ENCODE peak calls at places on chromosomes 6 and 20, in ten cellular contexts. H, E, R, Z, P, V, I, C, F and Q are unnamed samples.

GRCh38 chr6:3751019-3751729 is at the start of gene PXDC1:
- DNase-seq in V (no peak), R (peak; percentile 62), F (no peak), E (no peak), P (no peak), H (no peak), I (peak; percentile 75), Z (no peak), C (no peak), Q (no peak)

GRCh38 chr6:2868637-2869379 is 27.1 kb upstream of the SERPINB1 start:
- DNase-seq in V (no peak), E (no peak), I (no peak), H (no peak), F (no peak), C (no peak), Z (no peak), R (no peak), P (no peak), Q (no peak)

GRCh38 chr20:23010096-23010495 is 25.0 kb upstream of the SSTR4 start:
- DNase-seq in P (no peak), F (no peak), C (no peak), R (no peak), V (no peak), Z (no peak), E (no peak), I (no peak), H (no peak), Q (no peak)

GRCh38 chr6:101663099-101663498 is 269.6 kb downstream of the GRIK2 start:
- DNase-seq in P (no peak), R (no peak), Z (no peak), I (no peak), C (no peak), F (no peak), V (no peak), H (no peak), E (no peak), Q (no peak)

GRCh38 chr6:119109654-119110325 is 31.3 kb upstream of the FAM184A start:
- DNase-seq in E (no peak), F (no peak), H (no peak), P (no peak), V (no peak), R (no peak), I (no peak), Z (no peak), C (no peak), Q (no peak)

GRCh38 chr6:3849681-3850450 is 693 bp downstream of the FAM50B start:
- DNase-seq in P (peak; percentile 27), E (no peak), I (peak; percentile 75), H (no peak), Z (peak; percentile 46), C (peak; percentile 12), V (no peak), F (peak; percentile 16), R (peak; percentile 59), Q (no peak)

GRCh38 chr20:34017610-34018009 is 23.9 kb downstream of the RALY start:
- DNase-seq in P (peak; percentile 31), R (no peak), E (no peak), H (peak; percentile 62), I (no peak), F (peak; percentile 86), C (peak; percentile 97), V (no peak), Z (no peak), Q (peak; percentile 94)

GRCh38 chr6:159357211-159357920 is 188.2 kb downstream of the FNDC1 start:
- DNase-seq in Z (no peak), C (no peak), H (no peak), R (no peak), I (no peak), E (no peak), F (no peak), V (no peak), P (no peak), Q (no peak)

GRCh38 chr6:35186571-35186970 is 27.2 kb upstream of the SCUBE3 start:
- DNase-seq in H (no peak), E (no peak), P (no peak), R (no peak), Z (no peak), V (no peak), I (no peak), F (no peak), C (no peak), Q (no peak)

GRCh38 chr20:63323298-63323820 is 30.4 kb downstream of the COL20A1 start:
- DNase-seq in C (no peak), I (peak; percentile 29), F (no peak), R (no peak), V (no peak), P (no peak), Z (peak; percentile 22), E (no peak), H (no peak), Q (no peak)

GRCh38 chr6:48194596-48195295 is 83.7 kb upstream of the PTCHD4 start:
- DNase-seq in Z (no peak), V (no peak), C (no peak), E (no peak), H (no peak), I (no peak), P (peak; percentile 8), F (no peak), R (no peak), Q (no peak)

GRCh38 chr20:41408131-41408789 is 41.6 kb upstream of the EMILIN3 start:
- DNase-seq in E (no peak), Z (no peak), R (no peak), I (no peak), H (no peak), V (no peak), C (no peak), F (no peak), P (no peak), Q (no peak)

GRCh38 chr20:41412324-41412723 is 45.7 kb upstream of the EMILIN3 start:
- DNase-seq in I (no peak), H (no peak), V (no peak), R (no peak), P (no peak), F (no peak), C (no peak), Z (no peak), E (no peak), Q (no peak)

GRCh38 chr20:41413169-41413568 is 46.6 kb upstream of the EMILIN3 start:
- DNase-seq in F (no peak), P (no peak), H (no peak), Z (no peak), C (no peak), R (no peak), E (no peak), V (no peak), I (no peak), Q (no peak)

GRCh38 chr20:41408986-41409385 is 42.4 kb upstream of the EMILIN3 start:
- DNase-seq in H (no peak), E (no peak), P (no peak), Z (no peak), I (no peak), C (no peak), V (no peak), F (no peak), R (no peak), Q (no peak)

DNA sequence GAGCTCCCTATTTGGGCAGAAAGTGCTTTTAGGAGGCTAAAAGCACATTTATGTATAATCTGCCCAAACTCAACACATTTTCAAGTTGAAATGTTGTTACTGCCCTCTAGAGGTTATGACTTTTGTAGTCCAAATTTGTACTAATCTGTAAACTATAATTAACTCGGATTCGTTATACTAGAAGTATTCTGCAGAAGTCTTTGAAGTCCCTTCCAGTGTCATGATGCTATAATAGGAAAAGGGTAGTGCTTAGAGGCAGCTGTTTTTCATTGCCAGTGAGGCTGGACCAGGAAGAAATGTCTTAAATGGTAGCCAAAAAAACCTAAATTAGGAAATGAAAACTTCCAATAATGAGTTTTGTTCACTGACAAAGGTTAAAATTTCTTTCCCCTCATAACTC is 44.8 kb upstream of the EMILIN3 start:
- DNase-seq in H (no peak), C (peak; percentile 10), V (no peak), R (no peak), F (peak; percentile 39), I (no peak), P (peak; percentile 64), E (no peak), Z (no peak), Q (peak; percentile 67)
- TF ChIP-seq CTCF in H (peak; percentile 38), C (peak; percentile 53), V (peak; percentile 43), R (peak; percentile 33), F (peak; percentile 27), I (peak; percentile 41), P (peak; percentile 32), E (peak; percentile 25), Z (no peak), Q (peak; percentile 46)

GRCh38 chr20:48923149-48923718 is 1.7 kb downstream of the ARFGEF2 start:
- DNase-seq in Z (no peak), C (no peak), E (no peak), I (no peak), V (no peak), F (no peak), R (no peak), P (peak; percentile 48), H (no peak), Q (no peak)
- H3K4me3 ChIP-seq in Z (peak overlapping the region; percentile 85), C (peak overlapping the region; percentile 85), E (peak overlapping the region; percentile 96), I (peak overlapping the region; percentile 86), V (peak overlapping the region; percentile 95), F (no peak overlapping the region), R (peak overlapping the region; percentile 85), P (peak overlapping the region; percentile 94), H (no peak overlapping the region), Q (no peak overlapping the region)

DNA sequence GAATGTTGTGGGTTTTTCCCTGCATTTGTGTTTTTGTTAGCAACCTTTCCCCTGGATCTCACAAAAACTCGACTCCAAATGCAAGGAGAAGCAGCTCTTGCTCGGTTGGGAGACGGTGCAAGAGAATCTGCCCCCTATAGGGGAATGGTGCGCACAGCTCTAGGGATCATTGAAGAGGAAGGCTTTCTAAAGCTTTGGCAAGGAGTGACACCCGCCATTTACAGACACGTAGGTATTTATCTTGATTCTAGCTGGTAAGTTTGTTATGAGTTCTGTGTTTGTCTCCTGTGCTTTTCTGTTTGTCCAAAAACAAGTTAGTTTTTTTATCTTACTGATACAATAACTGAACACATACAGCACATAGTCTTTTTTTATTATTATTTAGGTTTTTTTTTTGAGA is 3.0 kb downstream of the SLC25A27 start:
- DNase-seq in Z (no peak), H (no peak), I (no peak), C (no peak), R (no peak), P (no peak), V (no peak), E (no peak), F (no peak), Q (no peak)
- TF ChIP-seq CTCF in Z (no peak), H (peak; percentile 45), I (peak; percentile 15), C (peak; percentile 31), R (peak; percentile 7), P (peak; percentile 32), V (no peak), E (no peak), F (peak; percentile 47), Q (peak; percentile 42)

GRCh38 chr20:39280875-39281274 is 318.7 kb downstream of the DHX35 start:
- DNase-seq in V (no peak), F (no peak), I (no peak), C (no peak), E (no peak), P (no peak), R (no peak), H (no peak), Z (no peak), Q (no peak)

GRCh38 chr20:39282619-39283092 is 320.5 kb downstream of the DHX35 start:
- DNase-seq in P (no peak), Z (no peak), F (no peak), I (no peak), R (no peak), H (no peak), C (no peak), E (no peak), V (no peak), Q (no peak)

GRCh38 chr20:39289316-39289715 is 327.2 kb downstream of the DHX35 start:
- DNase-seq in C (no peak), H (no peak), R (no peak), I (no peak), F (no peak), V (no peak), E (no peak), Z (no peak), P (no peak), Q (no peak)

GRCh38 chr20:39283464-39283863 is 321.3 kb downstream of the DHX35 start:
- DNase-seq in Z (no peak), P (no peak), F (no peak), V (no peak), H (no peak), I (no peak), E (no peak), R (no peak), C (no peak), Q (no peak)
- H3K4me3 ChIP-seq in Z (no peak overlapping the region), P (no peak overlapping the region), F (no peak overlapping the region), V (no peak overlapping the region), H (no peak overlapping the region), I (no peak overlapping the region), E (no peak overlapping the region), R (no peak overlapping the region), C (no peak overlapping the region), Q (no peak overlapping the region)